ENCODE peak calls at places on chromosomes 1 and 21, in nine cellular contexts. D is neuronal stem cell; T is BE2C; J is putamen; M is HuH-7.5; A is NCI-H1092; H is aorta; V is C1 segment of cervical spinal cord; F is activated naive CD8-positive, alpha-beta T cell treated with anti-CD3 and anti-CD28 coated beads, Interleukin-2, amount 50 U/mL, for 24 hours. G is an unnamed sample.

GRCh38 chr1:54577612-54578011 is 29.6 kb downstream of the ACOT11 start:
- DNase-seq in A (no peak), F (no peak), M (peak; percentile 28), D (no peak), H (peak; percentile 94), J (no peak), V (no peak), T (peak; percentile 68), G (no peak)

GRCh38 chr1:71273326-71273725 is 192.5 kb upstream of the ZRANB2 start:
- DNase-seq in J (no peak), D (no peak), F (no peak), H (no peak), A (no peak), M (no peak), T (no peak), V (no peak), G (no peak)

GRCh38 chr1:42135426-42135825 is 17.8 kb upstream of the GUCA2B start:
- DNase-seq in F (no peak), A (no peak), J (no peak), M (no peak), D (no peak), H (no peak), T (no peak), V (no peak), G (no peak)

GRCh38 chr1:62452951-62453350 is 16.1 kb downstream of the USP1 start:
- DNase-seq in T (no peak), A (no peak), V (no peak), D (no peak), J (no peak), H (no peak), F (no peak), M (no peak), G (no peak)

GRCh38 chr1:93681095-93681548 is 515 bp downstream of the BCAR3 start:
- DNase-seq in M (no peak), H (peak; percentile 56), V (no peak), J (no peak), D (no peak), A (no peak), F (no peak), T (peak; percentile 24), G (no peak)

GRCh38 chr21:42532466-42533181 is 19.0 kb downstream of the SLC37A1 start:
- DNase-seq in T (no peak), M (no peak), F (no peak), A (no peak), D (no peak), J (peak; percentile 63), V (peak; percentile 56), H (peak; percentile 88), G (no peak)

GRCh38 chr1:86754265-86754974 is 50.0 kb downstream of the SH3GLB1 start:
- DNase-seq in V (no peak), A (no peak), H (no peak), D (no peak), J (no peak), F (no peak), M (no peak), T (no peak), G (no peak)

GRCh38 chr1:20871419-20871818 is 84.3 kb upstream of the HP1BP3 start:
- DNase-seq in D (no peak), M (no peak), H (no peak), V (no peak), F (no peak), A (no peak), J (no peak), T (no peak), G (no peak)

GRCh38 chr1:240701412-240701811 is 89.5 kb upstream of the GREM2 start:
- DNase-seq in T (no peak), H (no peak), A (no peak), D (no peak), F (no peak), J (no peak), M (no peak), V (no peak), G (no peak)

GRCh38 chr1:61050541-61051454 is 31.6 kb upstream of the NFIA start:
- DNase-seq in T (peak; percentile 27), A (no peak), M (no peak), F (peak; percentile 17), D (peak; percentile 50), V (peak; percentile 38), H (peak; percentile 70), J (peak; percentile 62), G (peak; percentile 51)

GRCh38 chr1:75136921-75137641 is 2.9 kb downstream of the LHX8 start:
- DNase-seq in T (no peak), D (no peak), M (no peak), H (no peak), V (no peak), F (no peak), A (no peak), J (no peak), G (peak; percentile 65)

GRCh38 chr1:91793189-91793588 is 92.8 kb downstream of the TGFBR3 start:
- DNase-seq in J (no peak), H (no peak), D (no peak), A (no peak), M (no peak), T (no peak), F (no peak), V (no peak), G (no peak)

GRCh38 chr1:54238353-54239040 is 38.5 kb downstream of the MRPL37 start:
- DNase-seq in A (no peak), M (no peak), T (no peak), J (no peak), D (no peak), H (no peak), F (no peak), V (no peak), G (no peak)

GRCh38 chr1:48889088-48889487 is 112.4 kb upstream of the BEND5 start:
- DNase-seq in V (no peak), J (no peak), F (no peak), T (peak; percentile 38), H (no peak), A (no peak), M (no peak), D (no peak), G (no peak)